ENCODE peak calls at places on chromosomes 5 and 9, in eight cellular contexts. Q is GM12878, L is adrenal gland, V is Peyer's patch, X is fibroblast of mammary gland, C is GM23338, D is progenitor cell of endocrine pancreas, U is heart right ventricle. W is an unnamed sample.

GRCh38 chr5:135829681-135830383 is 4.6 kb upstream of the SLC25A48 start:
- DNase-seq in X (peak; percentile 47), L (peak; percentile 71), U (peak; percentile 36), V (no peak), Q (no peak), C (peak; percentile 82), D (peak; percentile 55), W (peak; percentile 86)

GRCh38 chr5:110209401-110209800 is 517.1 kb downstream of the TMEM232 start:
- DNase-seq in C (no peak), L (no peak), D (no peak), V (no peak), Q (no peak), U (no peak), X (no peak), W (no peak)

GRCh38 chr5:95238560-95239325 is 46.2 kb downstream of the MCTP1 start:
- DNase-seq in D (no peak), C (no peak), U (no peak), L (no peak), Q (no peak), X (peak; percentile 33), V (no peak), W (no peak)

GRCh38 chr5:122772446-122772845 is 2.4 kb upstream of the SNX2 start:
- DNase-seq in U (no peak), X (no peak), D (no peak), V (no peak), L (no peak), Q (no peak), C (no peak), W (no peak)

GRCh38 chr9:115396071-115396529 is 278.1 kb upstream of the TNC start:
- DNase-seq in L (no peak), Q (no peak), D (no peak), C (no peak), U (no peak), V (no peak), X (no peak), W (no peak)

GRCh38 chr9:128735373-128735772 is 11.4 kb upstream of the ZDHHC12 start:
- DNase-seq in Q (no peak), X (no peak), L (peak; percentile 45), D (no peak), C (no peak), U (peak; percentile 36), V (no peak), W (no peak)

GRCh38 chr5:168833936-168834335 is 254.8 kb upstream of the PANK3 start:
- DNase-seq in U (no peak), Q (no peak), C (peak; percentile 89), X (no peak), L (no peak), V (no peak), D (no peak), W (no peak)

GRCh38 chr5:100779669-100780375 is 123.3 kb downstream of the ST8SIA4 start:
- DNase-seq in D (no peak), C (no peak), X (no peak), Q (no peak), L (peak; percentile 28), V (peak; percentile 22), U (no peak), W (no peak)

GRCh38 chr9:126973651-126974529 is 59.3 kb downstream of the RALGPS1 start:
- DNase-seq in C (no peak), U (no peak), L (no peak), Q (peak; percentile 13), X (no peak), V (no peak), D (no peak), W (no peak)

GRCh38 chr5:7754997-7755596 is 95.8 kb downstream of the CFAP90 start:
- DNase-seq in L (peak; percentile 48), V (no peak), C (peak; percentile 84), U (no peak), X (peak; percentile 29), D (peak; percentile 56), Q (no peak), W (no peak)

GRCh38 chr9:7006417-7006816 is 248.6 kb downstream of the KDM4C start:
- DNase-seq in D (no peak), Q (no peak), C (no peak), L (no peak), X (no peak), V (no peak), U (no peak), W (no peak)

GRCh38 chr9:33076031-33076359 is 479 bp downstream of the SMU1 start:
- DNase-seq in V (no peak), C (peak; percentile 11), L (no peak), Q (no peak), U (no peak), X (peak; percentile 36), D (no peak), W (no peak)

GRCh38 chr5:33284681-33285080 is 156.1 kb upstream of the TARS1 start:
- DNase-seq in L (no peak), X (no peak), C (no peak), Q (no peak), D (no peak), U (no peak), V (no peak), W (no peak)

GRCh38 chr9:33468797-33469621 is 4.7 kb downstream of the NOL6 start:
- DNase-seq in D (no peak), V (no peak), X (no peak), Q (no peak), U (no peak), C (no peak), L (no peak), W (no peak)

GRCh38 chr9:118686940-118687339 is 682.3 kb downstream of the BRINP1 start:
- DNase-seq in C (no peak), V (no peak), L (no peak), Q (no peak), U (no peak), D (no peak), X (no peak), W (no peak)

GRCh38 chr5:151151793-151152192 is 5.8 kb downstream of the ANXA6 start:
- DNase-seq in X (peak; percentile 72), C (no peak), L (peak; percentile 29), U (no peak), V (peak; percentile 27), Q (peak; percentile 61), D (no peak), W (no peak)

GRCh38 chr9:136016882-136017812 is 56.0 kb upstream of the UBAC1 start:
- DNase-seq in Q (no peak), X (no peak), U (no peak), D (no peak), L (no peak), V (no peak), C (no peak), W (peak; percentile 68)

GRCh38 chr5:16671208-16671607 is 54.4 kb upstream of the RETREG1 start:
- DNase-seq in L (no peak), U (no peak), D (no peak), C (no peak), V (no peak), Q (no peak), X (no peak), W (no peak)

GRCh38 chr9:87427851-87428506 is 69.7 kb upstream of the DAPK1 start:
- DNase-seq in L (no peak), X (no peak), C (no peak), Q (no peak), U (no peak), D (no peak), V (no peak), W (no peak)

GRCh38 chr5:72702881-72703434 is 113.5 kb upstream of the TNPO1 start:
- DNase-seq in V (no peak), L (no peak), C (no peak), D (no peak), U (no peak), Q (no peak), X (peak; percentile 11), W (no peak)

GRCh38 chr9:135582541-135582940 is 21.0 kb downstream of the PAEP start:
- DNase-seq in L (no peak), D (no peak), V (no peak), C (no peak), U (no peak), X (no peak), Q (no peak), W (peak; percentile 44)

GRCh38 chr5:146772881-146773440 is 105.6 kb downstream of the PPP2R2B start:
- DNase-seq in X (no peak), Q (no peak), U (no peak), L (no peak), D (no peak), V (no peak), C (no peak), W (no peak)
- TF ChIP-seq CTCF in X (no peak), Q (no peak), U (no peak), L (no peak), D (no peak), V (no peak), C (no peak), W (no peak)

GRCh38 chr9:99866398-99866797 is 40.1 kb upstream of the STX17 start:
- DNase-seq in L (no peak), V (no peak), Q (no peak), C (no peak), U (no peak), D (no peak), X (no peak), W (no peak)

GRCh38 chr9:99870126-99870525 is 36.3 kb upstream of the STX17 start:
- DNase-seq in Q (no peak), X (peak; percentile 42), C (no peak), U (no peak), V (no peak), L (no peak), D (no peak), W (no peak)

GRCh38 chr9:99868845-99869244 is 37.6 kb upstream of the STX17 start:
- DNase-seq in Q (peak; percentile 44), D (no peak), U (no peak), C (no peak), L (peak; percentile 15), X (peak; percentile 26), V (no peak), W (no peak)

GRCh38 chr9:99867968-99868367 is 38.5 kb upstream of the STX17 start:
- DNase-seq in C (no peak), V (no peak), D (no peak), X (no peak), U (no peak), Q (no peak), L (no peak), W (no peak)

DNA sequence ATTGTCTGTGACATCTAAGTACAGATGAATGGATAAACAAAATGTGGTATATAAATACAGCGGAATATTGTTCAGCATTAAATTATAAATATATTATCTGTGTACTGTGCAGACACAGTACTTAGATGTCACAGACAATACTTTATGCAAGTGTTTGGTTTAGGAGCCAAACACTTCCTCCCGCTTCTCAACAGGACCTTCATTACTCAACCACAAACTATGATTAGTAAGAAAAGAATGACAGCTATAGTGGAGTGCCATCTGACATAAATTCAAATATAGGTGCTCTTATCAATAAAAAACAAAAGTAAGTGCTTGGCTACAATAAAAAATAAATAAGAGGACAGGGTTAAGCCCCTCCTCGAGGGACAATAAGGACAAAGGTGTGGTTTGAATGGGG is 38.9 kb upstream of the STX17 start:
- DNase-seq in Q (no peak), X (no peak), C (no peak), U (no peak), L (no peak), D (no peak), V (no peak), W (no peak)
- TF ChIP-seq CTCF in Q (no peak), X (no peak), C (no peak), U (no peak), L (no peak), D (no peak), V (no peak), W (no peak)

GRCh38 chr5:88877826-88878225 is 5.2 kb downstream of the MEF2C start:
- DNase-seq in Q (no peak), U (no peak), V (no peak), X (peak; percentile 10), L (no peak), C (no peak), D (no peak), W (no peak)
- TF ChIP-seq CTCF in Q (no peak), U (no peak), V (no peak), X (no peak), L (no peak), C (no peak), D (no peak), W (no peak)

GRCh38 chr5:132431682-132432081 is 58.9 kb downstream of the IRF1 start:
- DNase-seq in D (no peak), Q (no peak), V (no peak), U (no peak), X (no peak), L (no peak), C (no peak), W (no peak)
- TF ChIP-seq CTCF in D (no peak), Q (no peak), V (no peak), U (no peak), X (no peak), L (no peak), C (no peak), W (no peak)